ENCODE peak calls at places on chromosomes 13 and 19, in four cellular contexts. J is AG04450, L is NCI-H774, D is EL. C is an unnamed sample.

GRCh38 chr13:109682534-109683244 is 103.7 kb downstream of the IRS2 start:
- DNase-seq in L (no peak), J (no peak), D (no peak), C (no peak)

GRCh38 chr13:34230271-34230670 is 412.3 kb downstream of the RFC3 start:
- DNase-seq in J (no peak), D (no peak), L (no peak), C (no peak)

GRCh38 chr19:2799273-2800020 is 14.1 kb downstream of the THOP1 start:
- DNase-seq in D (no peak), J (no peak), L (no peak), C (no peak)

GRCh38 chr19:50677636-50678035 is 28.4 kb downstream of the C19orf81 start:
- DNase-seq in L (no peak), J (no peak), D (no peak), C (no peak)

GRCh38 chr13:74987124-74987690 is 494.8 kb downstream of the TBC1D4 start:
- DNase-seq in L (no peak), D (no peak), J (no peak), C (no peak)

GRCh38 chr19:13850910-13851753 is 25.8 kb upstream of the NANOS3 start:
- DNase-seq in J (peak), D (peak), L (peak), C (no peak)

GRCh38 chr19:15379996-15380647 is 535 bp upstream of the AKAP8 start:
- DNase-seq in J (no peak), L (peak), D (peak), C (no peak)

GRCh38 chr19:24062222-24062621 is 24.8 kb upstream of the ZNF254 start:
- DNase-seq in L (no peak), J (no peak), D (peak), C (no peak)

GRCh38 chr19:28882818-28883217 is 330.1 kb downstream of the UQCRFS1 start:
- DNase-seq in J (no peak), D (no peak), L (no peak), C (no peak)

GRCh38 chr19:16445238-16446107 is 26.3 kb downstream of the EPS15L1 start:
- DNase-seq in L (no peak), D (peak), J (no peak), C (no peak)

GRCh38 chr13:45280751-45281634 is 60.0 kb downstream of the TPT1 start:
- DNase-seq in L (peak), D (peak), J (peak), C (peak)

GRCh38 chr19:12596927-12597548 is 13.6 kb downstream of the ZNF490 start:
- DNase-seq in D (no peak), L (no peak), J (no peak), C (no peak)

GRCh38 chr19:6011206-6011605 is 33.3 kb upstream of the RANBP3 start:
- DNase-seq in L (no peak), D (no peak), J (no peak), C (no peak)

C was measured in AG04449.